ENCODE peak calls at places on chromosomes 5 and 9, in nine cellular contexts. W is cardiac muscle cell, V is GM12878, Z is GM23248, P is mucosa of descending colon, D is choroid plexus epithelial cell, E is tibial artery, B is gastrocnemius medialis, Q is endodermal cell. O is an unnamed sample.

GRCh38 chr9:137055385-137056364 is 1.8 kb upstream of the ENTPD2 start:
- DNase-seq in W (peak), V (no peak), Z (peak), P (peak), D (peak), E (no peak), B (no peak), Q (no peak), O (peak)

GRCh38 chr5:167639213-167639612 is 652.2 kb upstream of the WWC1 start:
- DNase-seq in W (peak), V (no peak), Z (peak), P (no peak), D (peak), E (no peak), B (no peak), Q (no peak), O (peak)

GRCh38 chr9:99296375-99296951 is 74.4 kb downstream of the SEC61B start:
- DNase-seq in W (peak), V (no peak), Z (peak), P (peak), D (peak), E (no peak), B (no peak), Q (no peak), O (no peak)

GRCh38 chr5:143931389-143931984 is 119.5 kb downstream of the HMHB1 start:
- DNase-seq in W (no peak), V (no peak), Z (no peak), P (no peak), D (no peak), E (no peak), B (peak), Q (no peak), O (no peak)

GRCh38 chr5:11617080-11617479 is 287.2 kb downstream of the CTNND2 start:
- DNase-seq in W (no peak), V (no peak), Z (no peak), P (no peak), D (no peak), E (no peak), B (no peak), Q (no peak), O (peak)

GRCh38 chr5:164358531-164359259 is 853.3 kb downstream of the MAT2B start:
- DNase-seq in W (peak), V (no peak), Z (peak), P (no peak), D (peak), E (no peak), B (no peak), Q (no peak), O (peak)

GRCh38 chr9:38360880-38361836 is 31.3 kb upstream of the ALDH1B1 start:
- DNase-seq in W (peak), V (no peak), Z (no peak), P (no peak), D (peak), E (peak), B (no peak), Q (peak), O (no peak)

GRCh38 chr5:124979174-124979573 is 232.7 kb upstream of the ZNF608 start:
- DNase-seq in W (no peak), V (no peak), Z (peak), P (peak), D (no peak), E (no peak), B (no peak), Q (peak), O (no peak)

GRCh38 chr5:96209829-96210228 is 223.2 kb downstream of the PCSK1 start:
- DNase-seq in W (peak), V (no peak), Z (peak), P (no peak), D (peak), E (no peak), B (no peak), Q (no peak), O (peak)

GRCh38 chr5:128777052-128777451 is 188.2 kb upstream of the SLC27A6 start:
- DNase-seq in W (no peak), V (peak), Z (no peak), P (no peak), D (peak), E (no peak), B (no peak), Q (no peak), O (no peak)

GRCh38 chr5:9059920-9060691 is 485.8 kb downstream of the SEMA5A start:
- DNase-seq in W (peak), V (no peak), Z (peak), P (no peak), D (peak), E (no peak), B (no peak), Q (peak), O (peak)

GRCh38 chr9:125538092-125538473 is 168.9 kb downstream of the MAPKAP1 start:
- DNase-seq in W (peak), V (no peak), Z (peak), P (peak), D (peak), E (no peak), B (no peak), Q (no peak), O (peak)

GRCh38 chr9:18459958-18460584 is 13.9 kb upstream of the ADAMTSL1 start:
- DNase-seq in W (peak), V (no peak), Z (peak), P (no peak), D (peak), E (no peak), B (no peak), Q (no peak), O (peak)

GRCh38 chr5:139664273-139664693 is 16.1 kb downstream of the CXXC5 start:
- DNase-seq in W (no peak), V (peak), Z (no peak), P (no peak), D (no peak), E (peak), B (no peak), Q (no peak), O (no peak)

GRCh38 chr9:93236541-93237206 is 52.7 kb downstream of the WNK2 start:
- DNase-seq in W (no peak), V (no peak), Z (no peak), P (no peak), D (no peak), E (no peak), B (no peak), Q (no peak), O (no peak)

GRCh38 chr5:24547127-24547526 is 97.7 kb downstream of the CDH10 start:
- DNase-seq in W (no peak), V (no peak), Z (no peak), P (no peak), D (no peak), E (no peak), B (no peak), Q (no peak), O (no peak)

GRCh38 chr9:120308495-120308894 is 271.5 kb downstream of the CDK5RAP2 start:
- DNase-seq in W (no peak), V (no peak), Z (no peak), P (no peak), D (no peak), E (no peak), B (no peak), Q (peak), O (no peak)

GRCh38 chr5:150642567-150642927 is 2.1 kb downstream of the SYNPO start:
- DNase-seq in W (peak), V (no peak), Z (peak), P (peak), D (peak), E (peak), B (peak), Q (no peak), O (peak)

GRCh38 chr9:113387560-113388230 is 10.9 kb upstream of the HDHD3 start:
- DNase-seq in W (no peak), V (no peak), Z (no peak), P (peak), D (no peak), E (no peak), B (no peak), Q (no peak), O (no peak)

GRCh38 chr9:107644774-107645463 is 155.3 kb upstream of the KLF4 start:
- DNase-seq in W (peak), V (no peak), Z (no peak), P (peak), D (no peak), E (peak), B (peak), Q (no peak), O (no peak)

GRCh38 chr9:90552317-90552716 is 90.3 kb downstream of the DIRAS2 start:
- DNase-seq in W (no peak), V (no peak), Z (no peak), P (peak), D (no peak), E (no peak), B (no peak), Q (no peak), O (no peak)
- H3K4me3 ChIP-seq in W (no peak), V (no peak), Z (no peak), P (no peak), D (no peak), E (no peak), B (no peak), Q (no peak), O (no peak)

GRCh38 chr5:135038829-135039525 is 4.9 kb upstream of the PITX1 start:
- DNase-seq in W (no peak), V (no peak), Z (peak), P (no peak), D (no peak), E (no peak), B (no peak), Q (peak), O (no peak)
- H3K4me3 ChIP-seq in W (no peak), V (no peak), Z (no peak), P (peak), D (no peak), E (peak), B (peak), Q (no peak), O (no peak)

DNA sequence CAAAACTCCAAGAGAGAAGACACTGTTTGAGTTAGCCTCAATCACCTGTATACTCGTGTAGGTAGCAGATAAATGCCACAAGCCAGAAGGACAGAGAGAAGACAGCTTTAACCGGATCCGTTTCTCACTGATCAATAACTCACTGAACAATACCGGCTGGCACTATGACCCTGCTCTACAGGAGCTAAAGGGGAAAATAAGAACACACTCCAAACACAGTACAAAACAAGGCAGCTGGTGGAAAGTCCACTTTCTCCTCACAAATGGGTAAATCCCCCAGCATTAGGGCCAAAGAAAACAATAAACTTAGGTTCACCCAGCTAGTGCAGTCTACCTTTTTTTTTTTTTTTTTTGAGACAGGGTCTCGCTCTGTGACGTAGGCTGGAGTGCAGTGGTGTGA is 169.4 kb downstream of the CRB2 start:
- DNase-seq in W (no peak), V (no peak), Z (no peak), P (no peak), D (no peak), E (no peak), B (no peak), Q (no peak), O (no peak)
- H3K4me3 ChIP-seq in W (no peak), V (no peak), Z (no peak), P (no peak), D (no peak), E (no peak), B (no peak), Q (no peak), O (no peak)

GRCh38 chr5:16735092-16735970 is 118.5 kb upstream of the RETREG1 start:
- DNase-seq in W (peak), V (no peak), Z (peak), P (peak), D (no peak), E (no peak), B (no peak), Q (no peak), O (no peak)

GRCh38 chr5:16736158-16736994 is 119.6 kb upstream of the RETREG1 start:
- DNase-seq in W (peak), V (no peak), Z (peak), P (peak), D (peak), E (no peak), B (no peak), Q (peak), O (peak)

GRCh38 chr5:16737620-16738364 is 121.0 kb upstream of the RETREG1 start:
- DNase-seq in W (no peak), V (no peak), Z (no peak), P (peak), D (no peak), E (no peak), B (no peak), Q (peak), O (no peak)

GRCh38 chr5:16740046-16740445 is 123.2 kb upstream of the RETREG1 start:
- DNase-seq in W (no peak), V (no peak), Z (no peak), P (no peak), D (no peak), E (no peak), B (no peak), Q (peak), O (no peak)

GRCh38 chr5:16737173-16737572 is 120.4 kb upstream of the RETREG1 start:
- DNase-seq in W (no peak), V (no peak), Z (no peak), P (no peak), D (no peak), E (no peak), B (no peak), Q (no peak), O (no peak)
- H3K4me3 ChIP-seq in W (no peak), V (no peak), Z (no peak), P (no peak), D (no peak), E (no peak), B (no peak), Q (peak), O (no peak)

DNA sequence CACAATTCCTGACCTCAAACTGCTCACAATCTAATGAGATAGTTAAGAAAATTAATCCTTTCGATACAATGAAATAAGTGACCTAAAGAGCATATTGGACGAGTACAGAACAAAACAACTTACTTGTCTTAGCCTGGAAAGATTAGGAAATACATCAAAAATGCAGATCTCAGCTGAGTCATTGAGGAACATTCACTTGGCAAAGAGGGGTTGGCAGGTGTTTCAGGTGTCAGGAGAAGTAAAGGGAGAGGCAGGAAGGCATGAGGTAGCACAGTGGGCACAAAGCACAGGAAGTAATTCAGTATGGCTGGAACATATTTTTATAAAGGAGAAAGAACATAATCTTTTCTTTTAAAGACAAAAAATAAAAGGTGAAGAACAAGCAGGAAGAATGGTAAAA is 628.8 kb upstream of the RGMB start:
- DNase-seq in W (no peak), V (no peak), Z (no peak), P (no peak), D (no peak), E (no peak), B (no peak), Q (no peak), O (no peak)
- H3K4me3 ChIP-seq in W (no peak), V (no peak), Z (no peak), P (no peak), D (no peak), E (no peak), B (no peak), Q (no peak), O (no peak)

DNA sequence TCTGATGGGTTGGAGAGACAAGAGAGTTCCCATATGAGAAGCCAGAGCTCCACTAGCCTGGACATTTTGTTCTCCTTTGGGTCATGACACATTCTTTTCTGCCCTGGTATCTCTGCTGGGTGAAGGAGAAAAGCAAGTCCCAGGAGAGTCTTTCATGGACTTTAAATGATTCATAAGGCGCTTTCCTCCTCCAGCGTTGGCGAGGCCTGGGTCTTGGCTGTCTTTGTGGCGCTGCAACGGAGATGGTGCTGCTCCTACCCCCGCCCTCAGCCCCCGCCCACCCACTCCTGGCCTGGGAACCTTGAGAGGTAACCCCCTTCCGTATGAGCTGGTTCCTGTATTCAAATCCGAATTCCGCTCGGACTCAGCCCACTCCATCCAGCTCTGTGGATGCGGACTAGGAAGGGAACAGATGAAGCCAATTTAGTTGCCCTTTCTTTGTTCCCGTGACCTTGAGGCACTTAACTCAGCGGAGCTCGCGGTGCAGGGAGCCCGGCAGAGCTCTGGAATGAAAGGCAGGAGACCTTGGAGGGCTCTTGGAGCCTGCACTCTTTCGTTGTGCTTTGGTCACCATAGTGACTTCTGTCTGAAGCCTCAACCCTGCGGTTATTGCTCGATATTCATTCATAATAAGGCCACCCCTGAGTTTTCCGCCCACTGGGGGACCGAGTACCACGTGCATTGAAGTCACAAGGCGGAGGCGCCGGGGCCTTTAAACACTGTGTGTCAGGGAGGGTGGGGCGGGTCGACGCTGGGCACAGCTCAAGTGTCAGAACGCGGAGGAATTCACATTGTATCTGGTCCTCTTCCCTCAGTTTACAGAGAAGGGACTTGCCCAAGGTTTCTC is 14.0 kb upstream of the PWWP2A start:
- DNase-seq in W (peak), V (no peak), Z (peak), P (peak), D (peak), E (peak), B (peak), Q (peak), O (peak)
- H3K4me3 ChIP-seq in W (no peak), V (no peak), Z (no peak), P (no peak), D (peak), E (peak), B (peak), Q (no peak), O (no peak)

GRCh38 chr5:168693297-168693696 is 114.1 kb upstream of the PANK3 start:
- DNase-seq in W (no peak), V (no peak), Z (no peak), P (no peak), D (no peak), E (no peak), B (no peak), Q (no peak), O (no peak)
- H3K4me3 ChIP-seq in W (no peak), V (no peak), Z (no peak), P (no peak), D (no peak), E (no peak), B (no peak), Q (no peak), O (no peak)

O was measured in astrocyte.